ENCODE peak calls at places on chromosome 22, in eight cellular contexts. T is GM23338; U is AG08396; C is NCI-H460; Q is T47D; L is NCI-H446 treated with DMSO at 0.1 percent for 48 hours; N is nephron progenitor cell; P is activated gamma-delta T cell treated with anti-CD3 and anti-CD28 coated beads, Interleukin-2, amount 50 U/mL, for 16 hours. K is an unnamed sample.

GRCh38 chr22:26735019-26735409 is 77.6 kb downstream of the MIAT start:
- DNase-seq in T (no peak), U (no peak), C (no peak), Q (no peak), L (no peak), N (no peak), P (no peak), K (no peak)

GRCh38 chr22:27416553-27417427 is 384.8 kb downstream of the MN1 start:
- DNase-seq in T (peak), U (peak), C (no peak), Q (peak), L (peak), N (no peak), P (no peak), K (peak)

GRCh38 chr22:39546889-39547586 is 14.5 kb upstream of the RPS19BP1 start:
- DNase-seq in T (no peak), U (peak), C (no peak), Q (no peak), L (peak), N (no peak), P (no peak), K (peak)

GRCh38 chr22:26848244-26848920 is 191.0 kb downstream of the MIAT start:
- DNase-seq in T (no peak), U (no peak), C (no peak), Q (no peak), L (no peak), N (no peak), P (no peak), K (peak)

GRCh38 chr22:44365196-44365802 is 52.5 kb upstream of the SHISAL1 start:
- DNase-seq in T (no peak), U (no peak), C (no peak), Q (no peak), L (no peak), N (no peak), P (no peak), K (no peak)

GRCh38 chr22:24693359-24693758 is 81.2 kb downstream of the PIWIL3 start:
- DNase-seq in T (no peak), U (peak), C (no peak), Q (no peak), L (no peak), N (no peak), P (no peak), K (peak)

GRCh38 chr22:19664951-19665783 is 49.1 kb upstream of the SEPTIN5 start:
- DNase-seq in T (no peak), U (no peak), C (no peak), Q (no peak), L (no peak), N (no peak), P (no peak), K (no peak)

GRCh38 chr22:49828599-49828965 is 909 bp upstream of the BRD1 start:
- DNase-seq in T (no peak), U (no peak), C (no peak), Q (no peak), L (no peak), N (no peak), P (no peak), K (no peak)

GRCh38 chr22:41826430-41827383 is 6.2 kb upstream of the SREBF2 start:
- DNase-seq in T (no peak), U (no peak), C (no peak), Q (no peak), L (no peak), N (peak), P (no peak), K (no peak)

GRCh38 chr22:31243339-31244043 is 31.4 kb downstream of the LIMK2 start:
- DNase-seq in T (no peak), U (no peak), C (no peak), Q (no peak), L (no peak), N (no peak), P (no peak), K (no peak)

GRCh38 chr22:27241430-27242110 is 560.0 kb downstream of the MN1 start:
- DNase-seq in T (no peak), U (peak), C (no peak), Q (no peak), L (peak), N (peak), P (no peak), K (peak)

GRCh38 chr22:45101828-45102227 is 61.9 kb upstream of the NUP50 start:
- DNase-seq in T (peak), U (peak), C (no peak), Q (peak), L (peak), N (peak), P (no peak), K (peak)

GRCh38 chr22:40107756-40108437 is 69.8 kb upstream of the TNRC6B start:
- DNase-seq in T (no peak), U (peak), C (no peak), Q (peak), L (no peak), N (no peak), P (no peak), K (peak)

GRCh38 chr22:47463220-47463619 is 700.8 kb downstream of the TBC1D22A start:
- DNase-seq in T (no peak), U (no peak), C (no peak), Q (no peak), L (no peak), N (no peak), P (no peak), K (no peak)